ENCODE peak calls at places on chromosomes 7 and 10, in nine cellular contexts. D, G, P, N, O, L, R, B and T are unnamed samples.

GRCh38 chr10:119673271-119673670 is 22.1 kb downstream of the BAG3 start:
- DNase-seq in D (no peak), G (no peak), P (no peak), N (no peak), O (no peak), L (no peak), R (no peak), B (no peak), T (no peak)

GRCh38 chr7:13420711-13421110 is 568.8 kb downstream of the ETV1 start:
- DNase-seq in D (no peak), G (no peak), P (no peak), N (no peak), O (no peak), L (no peak), R (no peak), B (no peak), T (no peak)

GRCh38 chr10:77501152-77501845 is 136.3 kb downstream of the KCNMA1 start:
- DNase-seq in D (no peak), G (peak), P (peak), N (no peak), O (peak), L (peak), R (no peak), B (peak), T (peak)

GRCh38 chr10:22333667-22334282 is 11.5 kb upstream of the SPAG6 start:
- DNase-seq in D (no peak), G (no peak), P (no peak), N (no peak), O (no peak), L (no peak), R (no peak), B (no peak), T (no peak)

GRCh38 chr7:157978766-157979165 is 608.9 kb downstream of the PTPRN2 start:
- DNase-seq in D (peak), G (no peak), P (no peak), N (no peak), O (no peak), L (no peak), R (no peak), B (no peak), T (no peak)

GRCh38 chr10:21479553-21480315 is 45.7 kb downstream of the SKIDA1 start:
- DNase-seq in D (no peak), G (no peak), P (no peak), N (no peak), O (no peak), L (no peak), R (no peak), B (no peak), T (no peak)

GRCh38 chr10:21173964-21174669 is 277.0 kb upstream of the NEBL start:
- DNase-seq in D (peak), G (peak), P (no peak), N (peak), O (peak), L (no peak), R (peak), B (no peak), T (no peak)

GRCh38 chr7:96723622-96724021 is 14.0 kb upstream of the SEM1 start:
- DNase-seq in D (no peak), G (peak), P (peak), N (no peak), O (peak), L (no peak), R (peak), B (no peak), T (no peak)

GRCh38 chr10:75876710-75877109 is 445.3 kb downstream of the LRMDA start:
- DNase-seq in D (no peak), G (no peak), P (no peak), N (no peak), O (no peak), L (no peak), R (no peak), B (no peak), T (no peak)

GRCh38 chr7:8160250-8160649 is 101.7 kb downstream of the ICA1 start:
- DNase-seq in D (no peak), G (no peak), P (no peak), N (no peak), O (no peak), L (no peak), R (no peak), B (no peak), T (no peak)

GRCh38 chr10:13759167-13759566 is 172.4 kb downstream of the PRPF18 start:
- DNase-seq in D (no peak), G (no peak), P (no peak), N (no peak), O (no peak), L (no peak), R (peak), B (no peak), T (no peak)

GRCh38 chr10:61409132-61409531 is 44.0 kb downstream of the TMEM26 start:
- DNase-seq in D (no peak), G (no peak), P (no peak), N (no peak), O (no peak), L (no peak), R (peak), B (no peak), T (no peak)

GRCh38 chr7:157678503-157678902 is 341.7 kb downstream of the DNAJB6 start:
- DNase-seq in D (no peak), G (no peak), P (no peak), N (no peak), O (no peak), L (no peak), R (no peak), B (no peak), T (no peak)

GRCh38 chr7:139741813-139742344 is 35.9 kb downstream of the HIPK2 start:
- DNase-seq in D (no peak), G (no peak), P (no peak), N (no peak), O (peak), L (no peak), R (no peak), B (no peak), T (no peak)

GRCh38 chr10:119450606-119451304 is 91.8 kb downstream of the RGS10 start:
- DNase-seq in D (no peak), G (no peak), P (peak), N (no peak), O (peak), L (no peak), R (no peak), B (no peak), T (no peak)

GRCh38 chr10:24202181-24202570 is 6.8 kb upstream of the KIAA1217 start:
- DNase-seq in D (no peak), G (no peak), P (no peak), N (no peak), O (no peak), L (no peak), R (peak), B (no peak), T (no peak)

GRCh38 chr10:92965314-92965713 is 95.3 kb upstream of the CYP26C1 start:
- DNase-seq in D (no peak), G (peak), P (peak), N (no peak), O (peak), L (no peak), R (peak), B (peak), T (no peak)

GRCh38 chr7:125059861-125060456 is 130.3 kb upstream of the POT1 start:
- DNase-seq in D (no peak), G (peak), P (peak), N (no peak), O (peak), L (no peak), R (no peak), B (no peak), T (no peak)
- TF ChIP-seq CTCF in D (no peak), G (peak), P (peak), N (peak), O (peak), L (peak), R (peak), B (peak), T (peak)

DNA sequence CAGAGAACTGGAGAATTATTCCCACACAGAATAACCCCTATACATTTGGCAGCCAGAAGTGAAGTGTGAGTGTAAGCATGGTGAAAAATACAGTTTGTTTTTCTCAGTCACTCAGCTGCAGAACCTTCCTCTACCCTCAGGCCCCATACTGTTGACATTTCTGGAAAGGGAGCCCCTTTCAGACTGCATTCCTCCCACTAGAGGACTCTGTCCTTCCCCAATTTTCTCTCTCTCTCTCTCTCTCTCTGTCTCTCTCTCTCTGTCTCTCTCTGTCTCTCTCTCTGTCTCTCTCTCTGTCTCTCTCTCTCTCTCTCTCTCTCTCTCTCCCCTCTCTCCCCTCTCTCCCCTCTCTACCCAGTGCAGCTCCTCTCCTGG is 86.8 kb upstream of the STEAP1B start:
- DNase-seq in D (no peak), G (peak), P (peak), N (no peak), O (peak), L (no peak), R (peak), B (no peak), T (no peak)
- TF ChIP-seq CTCF in D (no peak), G (peak), P (peak), N (peak), O (peak), L (peak), R (peak), B (peak), T (peak)

DNA sequence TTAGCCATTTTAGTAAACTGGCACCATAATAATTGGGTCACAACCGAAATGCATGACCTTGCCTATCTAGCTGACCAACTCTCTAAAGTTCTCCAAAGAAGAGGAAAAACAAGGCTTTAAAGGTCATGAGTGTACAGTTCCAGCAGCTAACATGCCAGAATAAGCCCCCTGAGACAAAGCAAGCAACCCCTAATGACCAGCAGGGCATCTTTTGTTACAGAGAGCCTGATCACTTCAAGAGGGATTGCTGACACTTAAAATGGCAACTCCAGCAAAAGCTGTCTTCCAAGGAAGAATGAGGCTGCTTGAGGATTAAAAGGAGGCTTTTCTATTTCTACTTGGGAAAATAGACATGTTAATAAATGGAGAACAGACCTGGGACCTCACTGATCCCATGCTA is 213.6 kb downstream of the CDC14C start:
- DNase-seq in D (no peak), G (no peak), P (no peak), N (no peak), O (no peak), L (no peak), R (no peak), B (no peak), T (no peak)
- TF ChIP-seq CTCF in D (no peak), G (no peak), P (no peak), N (no peak), O (no peak), L (no peak), R (no peak), B (no peak), T (no peak)

DNA sequence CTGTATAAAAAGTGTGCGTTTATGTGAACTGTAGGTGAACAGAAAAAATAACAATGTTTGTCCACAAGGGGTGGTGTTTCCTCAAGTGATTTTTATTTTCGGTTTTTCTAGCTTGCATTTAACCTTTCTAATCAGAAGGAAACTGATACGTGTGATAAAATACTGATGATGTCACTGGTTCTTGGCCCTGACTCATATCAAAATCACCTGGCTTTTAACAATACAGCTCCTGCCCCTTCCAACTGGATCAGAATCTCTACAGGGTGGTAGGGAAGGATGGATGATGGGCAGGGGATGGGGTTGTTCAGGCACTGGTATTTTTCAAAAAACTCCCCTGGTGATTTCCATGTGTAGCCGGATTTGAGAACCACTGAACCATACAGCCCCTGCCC is 10.9 kb downstream of the NPFFR1 start:
- DNase-seq in D (peak), G (peak), P (peak), N (no peak), O (peak), L (no peak), R (no peak), B (no peak), T (no peak)
- TF ChIP-seq CTCF in D (peak), G (peak), P (peak), N (peak), O (peak), L (peak), R (peak), B (peak), T (peak)